ENCODE peak calls at places on chromosome 21, in five cellular contexts. N is Caki2, E is EH, M is head of caudate nucleus, K is astrocyte. X is an unnamed sample.

GRCh38 chr21:44426663-44427191 is 28.6 kb upstream of the LRRC3 start:
- DNase-seq in N (no peak), E (no peak), M (no peak), K (no peak), X (no peak)

GRCh38 chr21:38660333-38661295 is 145.1 kb upstream of the ETS2 start:
- DNase-seq in N (no peak), E (no peak), M (no peak), K (no peak), X (no peak)

GRCh38 chr21:26169611-26170470 is 729 bp downstream of the APP start:
- DNase-seq in N (peak), E (peak), M (peak), K (peak), X (peak)

GRCh38 chr21:36759348-36760083 is 60.6 kb downstream of the SIM2 start:
- DNase-seq in N (no peak), E (no peak), M (no peak), K (no peak), X (no peak)

GRCh38 chr21:45277101-45278045 is 10.3 kb downstream of the POFUT2 start:
- DNase-seq in N (no peak), E (no peak), M (no peak), K (no peak), X (no peak)

GRCh38 chr21:37001446-37001845 is 5.1 kb upstream of the RIPPLY3 start:
- DNase-seq in N (no peak), E (peak), M (no peak), K (no peak), X (no peak)

GRCh38 chr21:30839304-30839703 is 9.7 kb upstream of the KRTAP7-1 start:
- DNase-seq in N (peak), E (no peak), M (no peak), K (no peak), X (no peak)

GRCh38 chr21:43847301-43847700 is 17.7 kb upstream of the AGPAT3 start:
- DNase-seq in N (no peak), E (no peak), M (no peak), K (no peak), X (no peak)

GRCh38 chr21:43608225-43608624 is 51.1 kb downstream of the HSF2BP start:
- DNase-seq in N (no peak), E (peak), M (no peak), K (peak), X (no peak)

GRCh38 chr21:41584603-41585176 is 76.7 kb upstream of the TMPRSS2 start:
- DNase-seq in N (no peak), E (no peak), M (no peak), K (no peak), X (no peak)

GRCh38 chr21:15839026-15839425 is 109.2 kb downstream of the USP25 start:
- DNase-seq in N (no peak), E (no peak), M (no peak), K (no peak), X (no peak)

GRCh38 chr21:15011967-15012366 is 52.8 kb downstream of the NRIP1 start:
- DNase-seq in N (no peak), E (no peak), M (no peak), K (no peak), X (no peak)

GRCh38 chr21:23936224-23936623 is 1671.1 kb downstream of the MRPL39 start:
- DNase-seq in N (no peak), E (no peak), M (peak), K (peak), X (no peak)

GRCh38 chr21:32307706-32308105 is 9.1 kb downstream of the MRAP start:
- DNase-seq in N (no peak), E (peak), M (no peak), K (peak), X (no peak)

GRCh38 chr21:29102791-29103257 is 27.6 kb upstream of the MAP3K7CL start:
- DNase-seq in N (no peak), E (peak), M (no peak), K (peak), X (no peak)

GRCh38 chr21:29349702-29350101 is 51.0 kb downstream of the BACH1 start:
- DNase-seq in N (no peak), E (no peak), M (no peak), K (no peak), X (no peak)

GRCh38 chr21:41710823-41711160 is 56.1 kb downstream of the RIPK4 start:
- DNase-seq in N (no peak), E (no peak), M (no peak), K (no peak), X (no peak)

GRCh38 chr21:41043008-41043407 is 125.0 kb upstream of the BACE2 start:
- DNase-seq in N (no peak), E (peak), M (no peak), K (no peak), X (no peak)

GRCh38 chr21:37198989-37199924 is 67.9 kb downstream of the VPS26C start:
- DNase-seq in N (peak), E (peak), M (no peak), K (peak), X (no peak)

GRCh38 chr21:21187579-21187978 is 189.4 kb downstream of the NCAM2 start:
- DNase-seq in N (no peak), E (no peak), M (no peak), K (no peak), X (no peak)

GRCh38 chr21:36803801-36804452 is 105.0 kb downstream of the SIM2 start:
- DNase-seq in N (no peak), E (no peak), M (no peak), K (no peak), X (no peak)

GRCh38 chr21:44360174-44360573 is 6.8 kb downstream of the TRPM2 start:
- DNase-seq in N (no peak), E (no peak), M (no peak), K (no peak), X (no peak)

GRCh38 chr21:24290151-24290833 is 1317.0 kb downstream of the MRPL39 start:
- DNase-seq in N (no peak), E (no peak), M (no peak), K (no peak), X (no peak)

GRCh38 chr21:33936221-33937038 is 20.8 kb upstream of the ATP5PO start:
- DNase-seq in N (no peak), E (peak), M (no peak), K (no peak), X (no peak)

GRCh38 chr21:8994640-8995511 is 1526.5 kb upstream of the TPTE start:
- DNase-seq in N (no peak), E (no peak), M (no peak), K (no peak), X (no peak)

GRCh38 chr21:45209046-45209445 is 78.6 kb downstream of the POFUT2 start:
- DNase-seq in N (no peak), E (peak), M (no peak), K (peak), X (peak)

GRCh38 chr21:39649526-39649925 is 36.8 kb downstream of the B3GALT5 start:
- DNase-seq in N (no peak), E (no peak), M (no peak), K (no peak), X (no peak)

GRCh38 chr21:39863111-39863510 is 4.1 kb upstream of the PCP4 start:
- DNase-seq in N (peak), E (no peak), M (peak), K (peak), X (no peak)

GRCh38 chr21:25313891-25314646 is 293.2 kb downstream of the MRPL39 start:
- DNase-seq in N (no peak), E (peak), M (no peak), K (peak), X (no peak)

GRCh38 chr21:43290529-43291346 is 121.9 kb downstream of the CRYAA start:
- DNase-seq in N (no peak), E (no peak), M (no peak), K (no peak), X (no peak)

GRCh38 chr21:45153358-45154318 is 79.3 kb downstream of the ADARB1 start:
- DNase-seq in N (no peak), E (peak), M (peak), K (peak), X (peak)

GRCh38 chr21:33377221-33377620 is 26.0 kb upstream of the IFNGR2 start:
- DNase-seq in N (no peak), E (no peak), M (peak), K (no peak), X (no peak)

GRCh38 chr21:46390603-46391545 is 66.9 kb downstream of the PCNT start:
- DNase-seq in N (no peak), E (no peak), M (no peak), K (no peak), X (no peak)

GRCh38 chr21:44522753-44523204 is 17.2 kb downstream of the KRTAP10-1 start:
- DNase-seq in N (no peak), E (no peak), M (no peak), K (no peak), X (no peak)

GRCh38 chr21:32844653-32845443 is 73.3 kb upstream of the PAXBP1 start:
- DNase-seq in N (peak), E (peak), M (no peak), K (peak), X (peak)

GRCh38 chr21:45574691-45575090 is 32.5 kb upstream of the SLC19A1 start:
- DNase-seq in N (no peak), E (no peak), M (no peak), K (no peak), X (no peak)